ENCODE peak calls at places on chromosome 11, in four cellular contexts. H, U, F and C are unnamed samples.

GRCh38 chr11:134142536-134142935 is 73.7 kb downstream of the JAM3 start:
- DNase-seq in H (no peak), U (peak), F (peak), C (no peak)

GRCh38 chr11:27367881-27368280 is 4.9 kb upstream of the CCDC34 start:
- DNase-seq in H (no peak), U (no peak), F (no peak), C (no peak)

GRCh38 chr11:122494171-122494570 is 161.4 kb upstream of the UBASH3B start:
- DNase-seq in H (no peak), U (no peak), F (peak), C (peak)

GRCh38 chr11:14275081-14275480 is 83.9 kb downstream of the RRAS2 start:
- DNase-seq in H (no peak), U (peak), F (peak), C (no peak)

GRCh38 chr11:103872748-103873147 is 163.7 kb upstream of the DDI1 start:
- DNase-seq in H (no peak), U (no peak), F (no peak), C (no peak)

GRCh38 chr11:23727821-23728220 is 769.0 kb upstream of the LUZP2 start:
- DNase-seq in H (no peak), U (no peak), F (peak), C (no peak)

GRCh38 chr11:64767344-64768299 is 7.8 kb upstream of the PYGM start:
- DNase-seq in H (peak), U (peak), F (peak), C (peak)

GRCh38 chr11:78034623-78035022 is 11.5 kb upstream of the KCTD14 start:
- DNase-seq in H (no peak), U (no peak), F (no peak), C (no peak)

GRCh38 chr11:79030448-79030847 is 410.4 kb downstream of the TENM4 start:
- DNase-seq in H (no peak), U (no peak), F (no peak), C (no peak)

GRCh38 chr11:57649826-57650738 is at the start of gene YPEL4:
- DNase-seq in H (no peak), U (peak), F (peak), C (peak)

GRCh38 chr11:79314906-79315689 is 125.7 kb downstream of the TENM4 start:
- DNase-seq in H (no peak), U (no peak), F (peak), C (no peak)

GRCh38 chr11:94129505-94130335 is 1.1 kb downstream of the PANX1 start:
- DNase-seq in H (peak), U (peak), F (peak), C (no peak)

GRCh38 chr11:74842967-74843366 is 94.3 kb downstream of the RNF169 start:
- DNase-seq in H (no peak), U (no peak), F (no peak), C (no peak)

GRCh38 chr11:59191095-59191494 is 19.2 kb downstream of the DTX4 start:
- DNase-seq in H (no peak), U (no peak), F (no peak), C (no peak)

GRCh38 chr11:134207538-134208239 is 16.1 kb downstream of the NCAPD3 start:
- DNase-seq in H (no peak), U (peak), F (no peak), C (peak)

GRCh38 chr11:19076744-19077589 is 16.4 kb upstream of the MRGPRX2 start:
- DNase-seq in H (peak), U (peak), F (peak), C (peak)

GRCh38 chr11:17280494-17281127 is 4.1 kb downstream of the NUCB2 start:
- DNase-seq in H (no peak), U (peak), F (peak), C (no peak)

GRCh38 chr11:75689861-75690641 is 21.2 kb upstream of the MAP6 start:
- DNase-seq in H (no peak), U (no peak), F (no peak), C (no peak)

GRCh38 chr11:105315287-105315686 is 175.7 kb upstream of the CARD18 start:
- DNase-seq in H (no peak), U (no peak), F (no peak), C (no peak)

GRCh38 chr11:112656772-112657428 is 304.3 kb upstream of the NCAM1 start:
- DNase-seq in H (peak), U (no peak), F (peak), C (peak)

GRCh38 chr11:12529041-12529440 is 145.2 kb upstream of the TEAD1 start:
- DNase-seq in H (no peak), U (peak), F (no peak), C (no peak)

GRCh38 chr11:15956302-15956701 is 400.0 kb downstream of the SOX6 start:
- DNase-seq in H (no peak), U (no peak), F (no peak), C (no peak)

GRCh38 chr11:129184581-129184980 is 7.5 kb downstream of the ARHGAP32 start:
- DNase-seq in H (no peak), U (no peak), F (no peak), C (no peak)

GRCh38 chr11:113992459-113993105 is 17.7 kb downstream of the HTR3A start:
- DNase-seq in H (no peak), U (no peak), F (no peak), C (no peak)

GRCh38 chr11:101817536-101817935 is 97.3 kb upstream of the CEP126 start:
- DNase-seq in H (no peak), U (peak), F (no peak), C (no peak)

DNA sequence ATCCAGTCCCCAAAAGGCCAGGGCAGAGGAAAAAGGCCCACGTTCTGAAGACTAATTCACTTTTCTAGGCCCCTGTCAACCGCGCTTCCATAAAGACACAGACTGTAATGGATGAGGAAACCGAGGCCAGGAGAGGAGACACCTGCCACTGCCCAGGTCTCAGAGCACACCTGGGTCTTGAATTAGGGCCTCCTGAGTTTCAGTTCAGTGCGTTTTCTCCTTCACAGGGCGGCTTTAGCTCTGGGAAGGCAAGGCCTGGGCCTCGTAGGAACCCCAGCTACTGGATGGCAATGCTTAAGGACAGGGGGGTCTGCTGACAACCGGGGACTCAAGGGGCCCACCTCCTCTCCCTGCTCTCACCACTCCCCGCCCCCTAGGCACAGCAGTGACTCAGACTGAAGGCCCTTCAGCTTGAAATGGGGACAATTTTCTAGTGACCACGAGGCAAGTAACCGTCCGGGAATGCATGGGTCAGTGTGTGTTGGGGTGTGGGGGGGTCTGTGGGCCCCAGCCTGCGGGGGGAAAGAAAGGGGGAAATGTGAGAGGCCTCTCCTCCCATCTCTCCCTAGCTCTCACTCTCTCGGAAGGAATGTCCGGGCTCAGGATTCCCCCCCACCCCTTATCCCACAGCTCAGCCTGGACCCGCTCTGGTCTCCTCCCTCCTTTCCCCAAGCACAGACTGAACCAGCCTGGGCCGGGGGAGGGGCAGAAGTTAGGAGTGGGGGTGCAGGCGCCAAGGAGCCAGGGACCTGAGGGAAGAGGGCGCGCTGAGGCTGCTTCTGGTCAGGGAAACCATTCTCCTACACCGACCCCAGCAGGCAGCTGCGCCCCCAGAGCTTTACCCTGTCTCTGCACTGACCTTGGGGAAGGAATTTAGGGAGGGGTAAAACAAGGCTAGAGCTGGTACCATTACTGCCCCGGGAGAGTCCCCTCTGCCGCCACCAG is 17.2 kb downstream of the CREB3L1 start:
- DNase-seq in H (no peak), U (peak), F (peak), C (peak)
- TF ChIP-seq CTCF in H (no peak), U (peak), F (no peak), C (no peak)

GRCh38 chr11:108593214-108593909 is at the start of gene EXPH5:
- DNase-seq in H (peak), U (peak), F (peak), C (no peak)
- TF ChIP-seq CTCF in H (no peak), U (no peak), F (no peak), C (no peak)

GRCh38 chr11:128021304-128022006 is 565.9 kb downstream of the ETS1 start:
- DNase-seq in H (no peak), U (no peak), F (no peak), C (peak)
- TF ChIP-seq CTCF in H (no peak), U (peak), F (peak), C (peak)

DNA sequence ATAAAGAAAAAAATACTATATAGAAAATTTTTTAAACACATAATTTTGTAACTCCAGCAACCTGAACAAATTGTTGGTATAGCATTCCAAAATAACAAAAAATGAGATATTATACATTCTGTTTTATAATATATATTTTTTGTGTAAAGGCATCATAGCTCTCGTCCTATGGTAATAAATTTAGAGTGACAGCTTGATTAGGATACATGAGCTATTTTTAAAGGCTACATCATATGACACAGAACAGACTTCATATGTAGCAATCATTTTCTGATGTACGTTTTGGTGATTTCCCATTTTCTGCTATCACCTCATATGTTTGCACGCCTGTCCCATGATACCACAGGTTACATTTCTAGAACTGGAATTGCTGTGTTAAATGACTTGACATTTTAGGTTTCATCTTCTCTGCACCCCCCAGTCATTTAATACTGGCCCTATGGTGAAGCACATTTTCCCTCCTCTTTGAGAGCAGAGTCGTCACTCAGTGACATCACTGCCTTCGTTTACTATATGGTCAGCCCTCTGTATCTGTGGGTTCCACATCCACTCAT is 19.5 kb downstream of the PC start:
- DNase-seq in H (no peak), U (no peak), F (no peak), C (no peak)
- TF ChIP-seq CTCF in H (no peak), U (no peak), F (no peak), C (no peak)

GRCh38 chr11:32713496-32713895 is 81.0 kb downstream of the CCDC73 start:
- DNase-seq in H (peak), U (peak), F (no peak), C (no peak)
- TF ChIP-seq CTCF in H (peak), U (peak), F (peak), C (peak)

DNA sequence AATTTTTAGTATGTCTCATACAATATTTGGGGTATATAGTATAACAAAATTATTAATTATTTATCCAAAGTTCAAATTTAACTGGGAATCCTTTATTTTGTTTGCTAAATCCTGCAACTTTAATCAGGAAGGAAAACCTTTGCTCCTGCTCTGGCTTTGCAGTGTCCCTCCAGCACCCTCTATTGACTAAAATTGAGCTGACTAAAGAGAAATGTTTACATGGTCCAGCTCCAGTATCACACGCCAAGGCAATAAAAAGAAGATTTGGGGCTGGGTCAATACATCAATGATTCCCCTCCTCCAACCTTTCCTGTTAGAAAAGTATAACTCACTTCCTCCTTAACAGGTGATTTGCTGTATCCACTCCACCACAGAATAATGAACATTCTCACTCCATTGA is 153.0 kb upstream of the LRRC4C start:
- DNase-seq in H (no peak), U (no peak), F (no peak), C (no peak)
- TF ChIP-seq CTCF in H (no peak), U (no peak), F (no peak), C (no peak)

GRCh38 chr11:20669833-20670684 is 673 bp downstream of the NELL1 start:
- DNase-seq in H (no peak), U (no peak), F (no peak), C (no peak)

GRCh38 chr11:20670932-20671403 is 1.6 kb downstream of the NELL1 start:
- DNase-seq in H (no peak), U (no peak), F (no peak), C (no peak)

GRCh38 chr11:20672575-20672974 is 3.2 kb downstream of the NELL1 start:
- DNase-seq in H (peak), U (no peak), F (no peak), C (no peak)

GRCh38 chr11:20668844-20669832 is at the start of gene NELL1:
- DNase-seq in H (no peak), U (no peak), F (no peak), C (no peak)

GRCh38 chr11:20671856-20672546 is 2.6 kb downstream of the NELL1 start:
- DNase-seq in H (peak), U (no peak), F (no peak), C (peak)
- TF ChIP-seq CTCF in H (peak), U (no peak), F (no peak), C (no peak)

DNA sequence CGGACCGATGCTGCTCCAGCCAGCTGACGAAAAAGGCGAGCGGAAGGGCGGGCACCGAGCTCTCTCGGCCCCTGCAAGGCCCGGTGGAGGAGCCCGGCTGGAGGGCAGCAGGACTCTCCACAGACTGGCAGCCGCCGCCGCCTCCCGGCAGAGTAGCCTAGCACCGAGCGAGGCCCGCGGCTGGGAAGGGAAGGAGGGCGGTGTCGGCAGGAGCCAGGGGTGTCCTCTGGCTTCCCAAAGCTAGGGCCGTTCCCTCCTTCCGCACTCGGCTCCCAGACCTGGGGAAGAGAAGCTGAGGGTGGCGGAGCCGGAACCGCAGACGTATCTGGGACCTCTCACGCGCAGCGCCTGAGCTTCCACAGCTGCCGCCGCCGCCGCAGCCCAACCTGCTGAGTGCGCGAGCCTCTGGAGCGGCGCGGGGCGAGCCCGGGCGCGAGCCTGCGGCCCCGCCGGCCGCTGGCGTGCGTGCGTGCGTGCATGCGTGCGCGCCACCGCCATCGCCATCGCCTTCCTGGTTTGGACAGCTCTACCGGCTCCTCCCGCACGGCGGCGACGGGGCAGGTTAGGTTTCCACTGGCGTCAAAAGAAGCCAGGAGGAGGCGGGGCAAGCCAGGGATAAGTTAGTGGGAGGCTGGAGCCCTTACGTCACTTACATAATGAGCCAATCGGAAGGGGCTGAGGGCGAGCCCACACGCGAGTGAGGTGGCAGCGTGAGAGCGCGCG is at the start of gene RAB6A:
- DNase-seq in H (peak), U (peak), F (peak), C (peak)
- TF ChIP-seq CTCF in H (peak), U (peak), F (peak), C (peak)

DNA sequence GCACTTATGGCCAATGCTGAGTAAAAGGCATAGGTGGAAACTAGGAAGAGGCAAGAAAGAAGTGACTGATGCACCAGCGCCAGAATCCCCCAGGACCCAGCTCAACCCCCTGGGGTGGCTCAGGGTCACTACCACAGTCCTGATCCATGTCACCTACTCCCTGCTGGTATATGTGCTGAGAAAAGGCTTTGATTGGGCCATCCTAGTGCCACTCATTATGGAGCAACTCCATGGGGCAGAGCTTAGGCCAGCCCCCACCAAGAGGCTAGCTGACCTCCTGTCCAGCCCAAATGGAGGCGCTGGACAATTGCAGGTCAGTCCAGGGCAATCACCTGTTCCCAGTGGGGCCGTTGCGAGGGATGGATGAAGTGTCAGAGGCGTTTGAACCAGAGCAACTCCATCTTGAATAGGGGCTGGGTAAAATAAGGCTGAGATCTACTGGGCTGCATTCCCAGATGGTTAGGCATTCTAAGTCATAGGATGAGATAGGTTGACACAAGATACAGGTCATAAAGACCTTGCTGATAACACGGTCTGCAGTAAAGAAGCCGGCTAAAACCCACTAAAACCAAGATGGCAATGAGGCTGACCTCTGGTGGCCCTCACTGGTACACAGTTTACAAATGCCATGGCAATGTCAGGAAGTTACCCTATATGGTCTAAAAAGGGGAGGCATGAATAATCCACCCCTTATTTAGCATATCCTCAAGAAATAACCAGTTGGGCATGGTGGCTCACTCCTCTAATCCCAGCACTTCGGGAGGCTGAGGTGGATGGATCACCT is 20.6 kb upstream of the DAGLA start:
- DNase-seq in H (no peak), U (no peak), F (no peak), C (no peak)
- TF ChIP-seq CTCF in H (peak), U (no peak), F (no peak), C (no peak)